ENCODE peak calls at places on chromosomes 13 and 19, in seven cellular contexts. U is suprapubic skin, Z is Panc1, J is HepG2, S is SK-N-SH, W is endothelial cell of umbilical vein, X is GM12878. M is an unnamed sample.

GRCh38 chr13:19737844-19738557 is 44.7 kb downstream of the PSPC1 start:
- DNase-seq in U (no peak), Z (no peak), J (no peak), S (no peak), W (no peak), X (no peak), M (no peak)

GRCh38 chr13:97478247-97478646 is 44.3 kb downstream of the RAP2A start:
- DNase-seq in U (no peak), Z (no peak), J (no peak), S (no peak), W (no peak), X (no peak), M (no peak)

GRCh38 chr19:23957660-23958281 is 43.1 kb downstream of the ZNF726 start:
- DNase-seq in U (no peak), Z (peak), J (no peak), S (no peak), W (no peak), X (no peak), M (peak)

GRCh38 chr19:6766357-6767080 is 716 bp downstream of the SH2D3A start:
- DNase-seq in U (no peak), Z (no peak), J (no peak), S (no peak), W (no peak), X (no peak), M (no peak)

GRCh38 chr13:109955598-109955997 is 169.2 kb upstream of the IRS2 start:
- DNase-seq in U (no peak), Z (no peak), J (peak), S (no peak), W (no peak), X (no peak), M (no peak)

GRCh38 chr13:52617070-52618060 is 24.9 kb upstream of the HNRNPA1L2 start:
- DNase-seq in U (peak), Z (peak), J (peak), S (peak), W (peak), X (peak), M (peak)

GRCh38 chr13:111927181-111927540 is 139.8 kb upstream of the SOX1 start:
- DNase-seq in U (no peak), Z (no peak), J (no peak), S (no peak), W (no peak), X (no peak), M (no peak)

GRCh38 chr13:80465321-80465720 is 124.4 kb upstream of the SPRY2 start:
- DNase-seq in U (no peak), Z (no peak), J (no peak), S (no peak), W (no peak), X (no peak), M (no peak)

GRCh38 chr13:37127706-37128241 is 22.3 kb upstream of the CSNK1A1L start:
- DNase-seq in U (no peak), Z (no peak), J (no peak), S (no peak), W (peak), X (no peak), M (no peak)

DNA sequence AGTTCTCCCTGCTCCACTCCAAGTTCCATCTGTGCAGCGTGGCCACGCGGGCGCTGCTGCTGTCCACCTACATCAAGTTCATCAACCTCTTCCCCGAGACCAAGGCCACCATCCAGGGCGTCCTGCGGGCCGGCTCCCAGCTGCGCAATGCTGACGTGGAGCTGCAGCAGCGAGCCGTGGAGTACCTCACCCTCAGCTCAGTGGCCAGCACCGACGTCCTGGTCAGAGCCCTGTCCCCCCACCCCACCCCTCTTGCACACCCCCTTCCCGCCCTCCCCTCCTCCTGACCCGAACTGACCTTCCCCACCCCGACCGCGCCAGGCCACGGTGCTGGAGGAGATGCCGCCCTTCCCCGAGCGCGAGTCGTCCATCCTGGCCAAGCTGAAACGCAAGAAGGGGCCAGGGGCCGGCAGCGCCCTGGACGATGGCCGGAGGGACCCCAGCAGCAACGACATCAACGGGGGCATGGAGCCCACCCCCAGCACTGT is 11.6 kb downstream of the FUZ start:
- DNase-seq in U (no peak), Z (no peak), J (no peak), S (no peak), W (no peak), X (no peak), M (no peak)
- TF ChIP-seq POLR2AphosphoS5 in U (no peak), Z (no peak), J (no peak), S (no peak), W (no peak), X (no peak), M (no peak)

GRCh38 chr19:1087813-1088418 is 7.3 kb downstream of the POLR2E start:
- DNase-seq in U (no peak), Z (no peak), J (no peak), S (no peak), W (no peak), X (no peak), M (peak)
- TF ChIP-seq CTCF in U (no peak), Z (no peak), J (no peak), S (no peak), W (no peak), X (peak), M (no peak)

GRCh38 chr13:24050796-24051715 is 109.5 kb upstream of the SPATA13 start:
- DNase-seq in U (no peak), Z (no peak), J (no peak), S (no peak), W (no peak), X (no peak), M (no peak)

GRCh38 chr13:24050292-24050711 is 110.2 kb upstream of the SPATA13 start:
- DNase-seq in U (no peak), Z (no peak), J (no peak), S (no peak), W (no peak), X (no peak), M (no peak)

GRCh38 chr13:24052547-24052981 is 108.0 kb upstream of the SPATA13 start:
- DNase-seq in U (no peak), Z (no peak), J (no peak), S (peak), W (no peak), X (no peak), M (peak)

GRCh38 chr13:24053505-24054251 is 106.8 kb upstream of the SPATA13 start:
- DNase-seq in U (no peak), Z (peak), J (peak), S (peak), W (peak), X (peak), M (peak)
- H3K27ac ChIP-seq in U (peak), Z (no peak), J (no peak), S (no peak), W (no peak), X (no peak), M (peak)

DNA sequence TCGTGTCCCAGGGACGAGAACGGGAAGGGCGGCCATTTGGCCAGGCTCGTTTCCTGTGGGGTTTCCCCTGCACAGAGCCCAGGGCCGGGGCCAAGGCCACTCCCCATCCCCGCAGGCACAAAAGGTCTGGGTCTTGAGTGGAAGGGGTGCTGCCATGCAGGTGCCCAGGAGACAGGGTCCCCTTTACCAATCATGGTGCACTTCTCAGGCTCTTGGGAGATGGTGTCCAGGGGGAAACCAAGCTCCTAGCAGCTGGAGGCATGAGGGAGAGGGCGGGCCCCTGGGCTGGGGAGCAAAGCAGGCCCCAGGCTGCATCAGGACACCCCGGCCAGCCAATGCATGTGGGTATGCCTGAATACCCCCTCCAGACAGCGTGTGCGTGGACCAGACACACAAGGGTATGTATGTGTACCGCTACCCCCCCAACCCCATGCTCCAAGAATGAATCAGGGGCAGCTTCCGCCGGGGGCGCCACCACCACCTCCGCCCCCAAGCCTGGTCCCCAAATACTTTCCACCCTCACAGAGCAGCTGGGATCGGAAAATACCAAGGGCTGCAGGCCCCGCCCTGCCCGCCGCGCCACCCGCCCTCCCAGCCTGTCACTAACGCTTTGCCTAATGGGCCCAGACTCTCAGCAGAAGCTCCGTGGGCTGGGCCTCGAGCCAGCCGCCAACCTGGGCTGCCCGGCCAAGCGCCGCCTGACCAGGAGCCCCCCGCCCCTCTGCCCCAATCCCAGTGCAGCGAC is 37.6 kb upstream of the NANOS3 start:
- DNase-seq in U (peak), Z (no peak), J (no peak), S (peak), W (peak), X (peak), M (peak)
- TF ChIP-seq POLR2AphosphoS5 in U (peak), Z (peak), J (no peak), S (peak), W (peak), X (peak), M (peak)

GRCh38 chr19:54125713-54126112 is 10.2 kb downstream of the PRPF31 start:
- DNase-seq in U (no peak), Z (no peak), J (no peak), S (no peak), W (no peak), X (no peak), M (no peak)

GRCh38 chr19:54129617-54129996 is 8.0 kb upstream of the CNOT3 start:
- DNase-seq in U (peak), Z (no peak), J (no peak), S (no peak), W (no peak), X (no peak), M (no peak)

GRCh38 chr19:54127688-54128440 is 9.7 kb upstream of the CNOT3 start:
- DNase-seq in U (peak), Z (no peak), J (no peak), S (no peak), W (no peak), X (no peak), M (no peak)

GRCh38 chr19:54128441-54128725 is 9.2 kb upstream of the CNOT3 start:
- DNase-seq in U (no peak), Z (no peak), J (no peak), S (no peak), W (no peak), X (no peak), M (no peak)

GRCh38 chr19:54128796-54129616 is 8.6 kb upstream of the CNOT3 start:
- DNase-seq in U (peak), Z (no peak), J (no peak), S (no peak), W (no peak), X (no peak), M (no peak)
- TF ChIP-seq CTCF in U (no peak), Z (no peak), J (no peak), S (no peak), W (no peak), X (no peak), M (no peak)

M was measured in transverse colon.